ENCODE peak calls at places on chromosome 3, in seven cellular contexts. One of them, this sample, is unnamed.

GRCh38 chr3:191492601-191493000 is 31.6 kb downstream of the PYDC2 start:
- DNase-seq in CD8-positive, alpha-beta T cell: no peak
- DNase-seq in prostate gland: no peak
- DNase-seq in foreskin keratinocyte: peak
- DNase-seq in AG04450: no peak
- DNase-seq in IMR-90: peak
- DNase-seq in cardiac muscle cell: no peak
- DNase-seq in this sample: no peak

GRCh38 chr3:71225951-71226564 is 357.5 kb downstream of the FOXP1 start:
- DNase-seq in IMR-90: peak
- DNase-seq in foreskin keratinocyte: no peak
- DNase-seq in cardiac muscle cell: no peak
- DNase-seq in AG04450: no peak
- DNase-seq in CD8-positive, alpha-beta T cell: no peak
- DNase-seq in prostate gland: no peak
- DNase-seq in this sample: peak

GRCh38 chr3:28951773-28952556 is 328.9 kb upstream of the RBMS3 start:
- DNase-seq in AG04450: no peak
- DNase-seq in cardiac muscle cell: no peak
- DNase-seq in foreskin keratinocyte: no peak
- DNase-seq in prostate gland: no peak
- DNase-seq in IMR-90: no peak
- DNase-seq in CD8-positive, alpha-beta T cell: no peak
- DNase-seq in this sample: no peak

GRCh38 chr3:146466596-146466995 is 2.8 kb downstream of the PLSCR2 start:
- DNase-seq in AG04450: no peak
- DNase-seq in cardiac muscle cell: no peak
- DNase-seq in CD8-positive, alpha-beta T cell: no peak
- DNase-seq in foreskin keratinocyte: no peak
- DNase-seq in IMR-90: peak
- DNase-seq in prostate gland: no peak
- DNase-seq in this sample: no peak

GRCh38 chr3:52183786-52184445 is 14.0 kb upstream of the ALAS1 start:
- DNase-seq in cardiac muscle cell: no peak
- DNase-seq in IMR-90: no peak
- DNase-seq in CD8-positive, alpha-beta T cell: no peak
- DNase-seq in prostate gland: no peak
- DNase-seq in AG04450: no peak
- DNase-seq in foreskin keratinocyte: no peak
- DNase-seq in this sample: no peak

GRCh38 chr3:53286727-53287412 is 31.0 kb upstream of the TKT start:
- DNase-seq in IMR-90: peak
- DNase-seq in cardiac muscle cell: no peak
- DNase-seq in foreskin keratinocyte: no peak
- DNase-seq in AG04450: peak
- DNase-seq in prostate gland: no peak
- DNase-seq in CD8-positive, alpha-beta T cell: no peak
- DNase-seq in this sample: no peak

GRCh38 chr3:12990781-12991480 is 82.3 kb downstream of the IQSEC1 start:
- DNase-seq in AG04450: peak
- DNase-seq in foreskin keratinocyte: no peak
- DNase-seq in cardiac muscle cell: no peak
- DNase-seq in CD8-positive, alpha-beta T cell: no peak
- DNase-seq in prostate gland: no peak
- DNase-seq in IMR-90: peak
- DNase-seq in this sample: no peak

GRCh38 chr3:98038241-98038640 is 3.1 kb upstream of the GABRR3 start:
- DNase-seq in AG04450: no peak
- DNase-seq in prostate gland: no peak
- DNase-seq in CD8-positive, alpha-beta T cell: no peak
- DNase-seq in foreskin keratinocyte: no peak
- DNase-seq in IMR-90: no peak
- DNase-seq in cardiac muscle cell: no peak
- DNase-seq in this sample: no peak

GRCh38 chr3:31868246-31868645 is 112.8 kb downstream of the OSBPL10 start:
- DNase-seq in cardiac muscle cell: no peak
- DNase-seq in foreskin keratinocyte: no peak
- DNase-seq in IMR-90: no peak
- DNase-seq in CD8-positive, alpha-beta T cell: no peak
- DNase-seq in prostate gland: no peak
- DNase-seq in AG04450: no peak
- DNase-seq in this sample: no peak

GRCh38 chr3:183328164-183328563 is 75.1 kb downstream of the B3GNT5 start:
- DNase-seq in IMR-90: no peak
- DNase-seq in prostate gland: no peak
- DNase-seq in AG04450: no peak
- DNase-seq in CD8-positive, alpha-beta T cell: no peak
- DNase-seq in foreskin keratinocyte: no peak
- DNase-seq in cardiac muscle cell: no peak
- DNase-seq in this sample: no peak

GRCh38 chr3:117628896-117629295 is 919.3 kb downstream of the TUSC7 start:
- DNase-seq in CD8-positive, alpha-beta T cell: no peak
- DNase-seq in foreskin keratinocyte: peak
- DNase-seq in cardiac muscle cell: no peak
- DNase-seq in prostate gland: no peak
- DNase-seq in AG04450: peak
- DNase-seq in IMR-90: peak
- DNase-seq in this sample: no peak

GRCh38 chr3:190697901-190698300 is 164.6 kb downstream of the GMNC start:
- DNase-seq in prostate gland: no peak
- DNase-seq in foreskin keratinocyte: peak
- DNase-seq in CD8-positive, alpha-beta T cell: no peak
- DNase-seq in cardiac muscle cell: no peak
- DNase-seq in AG04450: no peak
- DNase-seq in IMR-90: peak
- DNase-seq in this sample: no peak

GRCh38 chr3:192844366-192844765 is 73.3 kb downstream of the MB21D2 start:
- DNase-seq in prostate gland: no peak
- DNase-seq in AG04450: no peak
- DNase-seq in CD8-positive, alpha-beta T cell: no peak
- DNase-seq in cardiac muscle cell: no peak
- DNase-seq in IMR-90: no peak
- DNase-seq in foreskin keratinocyte: no peak
- DNase-seq in this sample: no peak
- TF ChIP-seq CTCF in prostate gland: no peak
- TF ChIP-seq CTCF in AG04450: no peak
- TF ChIP-seq CTCF in CD8-positive, alpha-beta T cell: no peak
- TF ChIP-seq CTCF in cardiac muscle cell: no peak
- TF ChIP-seq CTCF in IMR-90: no peak
- TF ChIP-seq CTCF in foreskin keratinocyte: no peak
- TF ChIP-seq CTCF in this sample: no peak

DNA sequence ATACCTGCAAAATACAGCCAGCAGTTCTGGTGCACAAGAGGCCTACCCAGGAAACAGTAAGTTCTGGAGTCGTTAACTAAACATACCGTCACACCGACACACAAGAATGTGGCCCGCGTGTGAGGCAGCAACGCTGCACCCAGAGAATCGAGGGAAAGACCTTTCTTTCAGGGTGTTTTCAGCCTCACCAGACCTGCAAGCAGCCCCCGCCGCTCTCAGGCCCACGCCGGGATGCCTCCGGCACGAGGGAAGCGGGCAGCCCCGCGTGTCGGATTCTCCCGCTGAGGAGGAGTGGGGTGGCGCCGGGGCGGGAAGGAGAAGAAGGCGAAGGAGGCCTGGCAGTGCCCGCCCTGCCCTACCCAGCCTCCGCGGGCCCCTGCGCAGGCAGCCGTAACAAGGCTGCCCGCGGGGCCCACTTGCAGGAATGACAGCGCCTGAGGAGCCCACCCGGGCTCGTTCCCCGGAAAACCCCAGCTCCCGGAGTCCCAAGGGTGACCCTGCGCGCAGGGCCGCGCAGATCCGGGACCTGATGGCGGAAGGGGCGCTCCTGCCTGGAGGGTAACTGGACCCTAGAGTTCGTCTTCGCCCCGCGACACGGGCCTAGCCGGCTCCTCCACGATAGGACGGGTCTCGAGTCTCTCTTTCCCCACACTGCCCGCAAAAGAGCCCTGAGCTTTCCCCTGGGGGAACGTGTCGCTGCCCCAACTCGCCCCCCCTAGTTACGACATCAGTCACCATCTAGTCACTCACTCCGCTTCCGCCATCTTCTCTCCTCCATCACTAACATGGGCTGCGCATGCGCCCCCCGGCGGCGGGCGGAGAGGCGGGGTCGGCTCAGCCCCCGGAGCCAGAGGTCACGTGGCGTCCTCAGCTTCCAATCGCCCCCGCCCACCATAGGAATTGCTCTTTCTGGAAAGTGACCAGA is at the start of gene PHC3:
- DNase-seq in AG04450: peak
- DNase-seq in foreskin keratinocyte: peak
- DNase-seq in CD8-positive, alpha-beta T cell: peak
- DNase-seq in prostate gland: peak
- DNase-seq in IMR-90: peak
- DNase-seq in cardiac muscle cell: peak
- DNase-seq in this sample: peak
- TF ChIP-seq CTCF in AG04450: peak
- TF ChIP-seq CTCF in foreskin keratinocyte: peak
- TF ChIP-seq CTCF in CD8-positive, alpha-beta T cell: no peak
- TF ChIP-seq CTCF in prostate gland: peak
- TF ChIP-seq CTCF in IMR-90: no peak
- TF ChIP-seq CTCF in cardiac muscle cell: no peak
- TF ChIP-seq CTCF in this sample: no peak

GRCh38 chr3:116226245-116226644 is 219.0 kb downstream of the LSAMP start:
- DNase-seq in cardiac muscle cell: no peak
- DNase-seq in CD8-positive, alpha-beta T cell: no peak
- DNase-seq in IMR-90: no peak
- DNase-seq in prostate gland: no peak
- DNase-seq in AG04450: no peak
- DNase-seq in foreskin keratinocyte: no peak
- DNase-seq in this sample: no peak
- TF ChIP-seq CTCF in cardiac muscle cell: no peak
- TF ChIP-seq CTCF in CD8-positive, alpha-beta T cell: no peak
- TF ChIP-seq CTCF in IMR-90: no peak
- TF ChIP-seq CTCF in prostate gland: no peak
- TF ChIP-seq CTCF in AG04450: no peak
- TF ChIP-seq CTCF in foreskin keratinocyte: no peak
- TF ChIP-seq CTCF in this sample: no peak

GRCh38 chr3:50222169-50222528 is 13.9 kb upstream of the GNAI2 start:
- DNase-seq in foreskin keratinocyte: no peak
- DNase-seq in CD8-positive, alpha-beta T cell: no peak
- DNase-seq in IMR-90: no peak
- DNase-seq in prostate gland: no peak
- DNase-seq in AG04450: no peak
- DNase-seq in cardiac muscle cell: no peak
- DNase-seq in this sample: no peak
- TF ChIP-seq CTCF in foreskin keratinocyte: no peak
- TF ChIP-seq CTCF in CD8-positive, alpha-beta T cell: no peak
- TF ChIP-seq CTCF in IMR-90: no peak
- TF ChIP-seq CTCF in prostate gland: no peak
- TF ChIP-seq CTCF in AG04450: no peak
- TF ChIP-seq CTCF in cardiac muscle cell: no peak
- TF ChIP-seq CTCF in this sample: no peak

This sample was measured in activated B cell treated with CpG ODN at 0.5 μM for 24 hours.